ENCODE peak calls at places on chromosomes 4 and X, in four cellular contexts. L is GM12878, C is K562, U is HepG2. X is an unnamed sample.

GRCh38 chr4:57291911-57292310 is 181.7 kb upstream of the IGFBP7 start:
- DNase-seq in L (no peak), C (no peak), U (no peak), X (no peak)

GRCh38 chrX:15511563-15511962 is 11.0 kb downstream of the BMX start:
- DNase-seq in U (peak; percentile 31), L (no peak), C (no peak), X (no peak)

GRCh38 chr4:1567808-1568581 is 116.1 kb downstream of the FAM53A start:
- DNase-seq in C (peak; percentile 42), U (no peak), L (no peak), X (peak; percentile 35)

GRCh38 chrX:138128025-138128671 is 562.2 kb downstream of the ZIC3 start:
- DNase-seq in L (no peak), U (peak; percentile 2), C (peak; percentile 34), X (no peak)

GRCh38 chrX:135625995-135626394 is 87.4 kb upstream of the CT45A1 start:
- DNase-seq in C (peak; percentile 23), L (no peak), U (peak; percentile 1), X (no peak)

GRCh38 chr4:87093443-87094123 is 126.8 kb downstream of the KLHL8 start:
- DNase-seq in C (peak; percentile 68), L (peak; percentile 43), U (peak; percentile 56), X (peak; percentile 34)

GRCh38 chr4:8834681-8835220 is 36.9 kb downstream of the HMX1 start:
- DNase-seq in C (no peak), L (no peak), U (no peak), X (no peak)

GRCh38 chr4:184288451-184289178 is 70.9 kb upstream of the ENPP6 start:
- DNase-seq in L (peak; percentile 91), U (no peak), C (no peak), X (no peak)

GRCh38 chr4:15691346-15692140 is 9.9 kb downstream of the FAM200B start:
- DNase-seq in L (no peak), U (peak; percentile 14), C (no peak), X (no peak)

GRCh38 chr4:104591505-104591904 is 96.8 kb upstream of the CXXC4 start:
- DNase-seq in U (no peak), L (no peak), C (no peak), X (peak; percentile 70)

GRCh38 chrX:120358687-120359086 is 3.2 kb upstream of the ATP1B4 start:
- DNase-seq in L (no peak), U (no peak), C (no peak), X (no peak)

GRCh38 chr4:182828678-182829025 is 88.5 kb downstream of the DCTD start:
- DNase-seq in U (no peak), C (no peak), L (no peak), X (no peak)

GRCh38 chrX:133053854-133054565 is 42.9 kb downstream of the USP26 start:
- DNase-seq in C (no peak), L (no peak), U (no peak), X (no peak)

GRCh38 chrX:29826651-29827206 is 388.6 kb upstream of the MAGEB2 start:
- DNase-seq in L (no peak), U (no peak), C (no peak), X (no peak)

GRCh38 chrX:127782904-127783303 is 269.3 kb downstream of the ACTRT1 start:
- DNase-seq in U (no peak), L (no peak), C (no peak), X (no peak)

GRCh38 chr4:22514001-22514400 is 1.9 kb downstream of the ADGRA3 start:
- DNase-seq in U (peak; percentile 35), L (no peak), C (no peak), X (no peak)

GRCh38 chrX:118594697-118595420 is 99.2 kb downstream of the DOCK11 start:
- DNase-seq in L (no peak), C (no peak), U (no peak), X (no peak)

GRCh38 chr4:129415001-129415400 is 319.0 kb downstream of the C4orf33 start:
- DNase-seq in U (no peak), C (no peak), L (no peak), X (no peak)

DNA sequence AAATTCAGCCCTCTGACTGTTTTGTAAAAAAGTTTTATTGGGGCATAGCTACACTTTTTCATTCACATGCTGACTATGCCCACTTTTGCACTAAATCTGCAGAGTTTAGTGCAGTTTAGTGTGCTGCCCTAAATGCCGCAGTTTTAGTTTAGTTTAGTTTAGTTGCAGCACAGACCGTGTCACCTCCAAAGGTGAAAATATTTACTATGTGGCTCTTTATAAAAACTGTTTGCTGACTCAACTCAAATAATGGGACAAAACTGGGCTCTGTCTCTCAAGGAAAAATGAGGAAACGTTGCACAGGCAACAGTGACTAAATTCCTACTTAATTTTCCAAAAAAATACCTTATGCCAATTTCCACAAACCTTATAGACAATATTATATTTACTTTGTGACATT is 314.2 kb downstream of the C4orf33 start:
- DNase-seq in U (no peak), L (no peak), C (no peak), X (no peak)
- TF ChIP-seq ETV6 in U (no peak), L (no peak), C (no peak), X (no peak)

GRCh38 chr4:43763029-43763610 is 685.5 kb downstream of the KCTD8 start:
- DNase-seq in C (no peak), L (peak; percentile 39), U (no peak), X (no peak)
- TF ChIP-seq ETV6 in C (no peak), L (no peak), U (no peak), X (no peak)

GRCh38 chr4:152045781-152046571 is 285.2 kb upstream of the GATB start:
- DNase-seq in U (peak; percentile 4), L (no peak), C (peak; percentile 30), X (peak; percentile 94)
- TF ChIP-seq ETV6 in U (no peak), L (no peak), C (no peak), X (peak; percentile 75)

GRCh38 chrX:68699960-68700746 is 52.7 kb downstream of the STARD8 start:
- DNase-seq in L (no peak), C (peak; percentile 76), U (no peak), X (no peak)

GRCh38 chrX:68696267-68696666 is 48.8 kb downstream of the STARD8 start:
- DNase-seq in C (peak; percentile 34), L (no peak), U (no peak), X (no peak)

GRCh38 chrX:68697465-68698125 is 50.1 kb downstream of the STARD8 start:
- DNase-seq in C (peak; percentile 74), U (no peak), L (no peak), X (no peak)

GRCh38 chrX:68697036-68697435 is 49.6 kb downstream of the STARD8 start:
- DNase-seq in L (no peak), C (no peak), U (no peak), X (no peak)

DNA sequence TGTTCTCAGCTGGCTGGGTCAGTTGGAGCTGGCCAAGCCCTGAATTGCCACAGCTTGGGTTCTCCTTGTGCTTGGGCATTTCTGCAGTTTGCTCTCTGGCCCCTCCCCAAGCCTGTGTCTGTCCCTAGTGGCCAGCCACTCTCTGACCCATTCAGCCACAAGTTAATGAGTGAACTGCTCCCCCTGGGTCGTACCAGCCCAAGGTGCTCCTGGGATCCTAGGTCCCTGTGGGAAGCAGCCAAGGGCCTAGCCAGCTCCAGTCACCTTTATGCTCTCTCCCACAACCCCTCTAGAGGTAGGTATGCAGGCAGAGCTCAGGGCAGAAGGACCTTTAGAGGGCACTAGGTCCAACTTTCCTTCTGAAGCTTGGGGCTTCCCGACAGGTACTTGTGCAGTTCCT is 51.5 kb downstream of the STARD8 start:
- DNase-seq in C (peak; percentile 28), U (peak; percentile 66), L (no peak), X (no peak)
- TF ChIP-seq ETV6 in C (no peak), U (no peak), L (no peak), X (no peak)

GRCh38 chr4:53925050-53925605 is 139.3 kb downstream of the CHIC2 start:
- DNase-seq in L (no peak), U (no peak), C (no peak), X (no peak)
- TF ChIP-seq ETV6 in L (no peak), U (no peak), C (no peak), X (no peak)

X was measured in WTC11.